ENCODE peak calls at places on chromosomes 6 and 20, in ten cellular contexts. C is H1; B is astrocyte; R is fibroblast of lung; U is IMR-90; N is cardiac muscle cell; W is heart right ventricle; D is CD8-positive, alpha-beta T cell; H is Panc1; K is foreskin keratinocyte. P is an unnamed sample.

GRCh38 chr20:46721476-46721875 is 12.0 kb downstream of the SLC2A10 start:
- DNase-seq in C (no peak), B (no peak), R (no peak), U (no peak), N (no peak), W (no peak), D (no peak), H (no peak), K (no peak), P (no peak)

GRCh38 chr6:159935633-159936032 is 33.2 kb upstream of the IGF2R start:
- DNase-seq in C (no peak), B (peak), R (peak), U (peak), N (no peak), W (no peak), D (no peak), H (no peak), K (peak), P (peak)

GRCh38 chr6:137121401-137121997 is 51.9 kb downstream of the IL22RA2 start:
- DNase-seq in C (no peak), B (no peak), R (no peak), U (no peak), N (no peak), W (no peak), D (no peak), H (no peak), K (no peak), P (no peak)

GRCh38 chr6:674956-675355 is 18.0 kb downstream of the EXOC2 start:
- DNase-seq in C (no peak), B (no peak), R (no peak), U (no peak), N (no peak), W (no peak), D (no peak), H (no peak), K (no peak), P (no peak)

GRCh38 chr20:20368414-20369352 is 779 bp downstream of the INSM1 start:
- DNase-seq in C (peak), B (no peak), R (no peak), U (no peak), N (peak), W (no peak), D (no peak), H (no peak), K (no peak), P (no peak)

GRCh38 chr20:33178726-33179125 is 10.8 kb downstream of the BPIFA2 start:
- DNase-seq in C (no peak), B (no peak), R (no peak), U (no peak), N (no peak), W (no peak), D (no peak), H (no peak), K (no peak), P (no peak)

GRCh38 chr20:41499961-41500725 is 118.0 kb downstream of the CHD6 start:
- DNase-seq in C (no peak), B (peak), R (no peak), U (no peak), N (no peak), W (no peak), D (no peak), H (no peak), K (no peak), P (peak)

GRCh38 chr6:42228305-42228704 is 10.6 kb upstream of the MRPS10 start:
- DNase-seq in C (no peak), B (no peak), R (no peak), U (no peak), N (no peak), W (no peak), D (no peak), H (no peak), K (no peak), P (no peak)

GRCh38 chr6:155317186-155317585 is 2.9 kb upstream of the TFB1M start:
- DNase-seq in C (no peak), B (no peak), R (peak), U (peak), N (no peak), W (no peak), D (no peak), H (no peak), K (no peak), P (no peak)
- TF ChIP-seq CTCF in C (no peak), B (peak), R (no peak), U (peak), N (peak), W (no peak), D (peak), H (peak), K (peak), P (peak)

GRCh38 chr6:168468046-168468445 is 27.1 kb downstream of the SMOC2 start:
- DNase-seq in C (no peak), B (no peak), R (no peak), U (no peak), N (no peak), W (no peak), D (no peak), H (no peak), K (no peak), P (no peak)
- H3K27ac ChIP-seq in C (no peak), B (no peak), R (no peak), U (no peak), N (no peak), W (no peak), D (no peak), H (no peak), K (no peak), P (no peak)

DNA sequence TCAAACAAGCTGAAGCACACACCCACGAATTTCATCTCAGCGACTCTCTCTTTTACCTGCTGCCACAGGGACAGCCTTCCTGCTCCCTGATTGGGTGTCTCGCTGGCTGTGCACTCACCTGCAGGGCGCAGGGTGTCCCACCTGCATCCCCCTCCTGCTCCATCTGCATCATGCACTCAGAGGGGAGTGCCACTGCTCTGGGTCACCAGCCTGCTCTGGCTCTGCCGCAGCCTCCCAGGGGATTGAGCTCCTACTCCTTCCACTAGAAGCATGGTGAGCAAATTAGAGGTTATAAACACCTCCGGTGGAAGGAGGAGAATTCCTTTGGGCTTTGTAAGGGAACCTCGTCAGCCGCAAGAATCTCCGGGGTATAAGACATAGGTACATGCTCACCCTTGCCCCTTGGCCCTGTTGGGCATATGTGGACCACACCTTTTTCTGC is 164.3 kb downstream of the ATXN1 start:
- DNase-seq in C (no peak), B (no peak), R (no peak), U (no peak), N (no peak), W (no peak), D (no peak), H (no peak), K (peak), P (no peak)
- TF ChIP-seq CTCF in C (no peak), B (no peak), R (no peak), U (no peak), N (no peak), W (no peak), D (no peak), H (no peak), K (no peak), P (no peak)

DNA sequence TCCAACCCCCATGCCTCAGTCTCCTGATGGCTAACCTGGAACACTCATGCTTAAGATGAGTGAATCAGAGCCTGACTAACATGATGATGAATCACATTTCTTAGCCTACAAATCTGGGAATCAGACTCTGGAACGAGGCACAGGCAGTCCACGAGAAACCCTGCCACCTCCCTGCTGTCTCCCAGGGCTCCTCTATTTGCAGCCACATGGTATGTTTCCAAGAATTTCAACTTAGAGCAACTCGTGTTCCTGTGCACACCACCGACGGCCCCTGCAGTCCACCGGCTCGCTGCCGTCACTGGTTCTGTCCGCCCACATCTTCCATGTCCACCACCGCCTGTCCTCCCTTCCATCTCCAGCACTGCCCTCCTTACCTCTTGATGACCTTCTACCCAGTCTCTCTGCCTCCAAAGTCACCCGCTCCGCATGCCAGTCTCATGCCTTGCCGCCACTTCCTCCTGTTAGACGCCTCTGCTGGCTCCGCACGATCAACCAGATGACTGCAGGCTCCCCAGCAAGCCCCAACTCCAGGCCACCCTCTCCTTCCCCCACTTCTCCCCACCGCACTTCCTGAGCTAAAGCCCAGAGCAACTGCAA is 87.6 kb downstream of the AGPAT4 start:
- DNase-seq in C (no peak), B (peak), R (peak), U (peak), N (no peak), W (no peak), D (no peak), H (peak), K (peak), P (peak)
- H3K27ac ChIP-seq in C (no peak), B (peak), R (no peak), U (no peak), N (no peak), W (peak), D (no peak), H (no peak), K (no peak), P (peak)

DNA sequence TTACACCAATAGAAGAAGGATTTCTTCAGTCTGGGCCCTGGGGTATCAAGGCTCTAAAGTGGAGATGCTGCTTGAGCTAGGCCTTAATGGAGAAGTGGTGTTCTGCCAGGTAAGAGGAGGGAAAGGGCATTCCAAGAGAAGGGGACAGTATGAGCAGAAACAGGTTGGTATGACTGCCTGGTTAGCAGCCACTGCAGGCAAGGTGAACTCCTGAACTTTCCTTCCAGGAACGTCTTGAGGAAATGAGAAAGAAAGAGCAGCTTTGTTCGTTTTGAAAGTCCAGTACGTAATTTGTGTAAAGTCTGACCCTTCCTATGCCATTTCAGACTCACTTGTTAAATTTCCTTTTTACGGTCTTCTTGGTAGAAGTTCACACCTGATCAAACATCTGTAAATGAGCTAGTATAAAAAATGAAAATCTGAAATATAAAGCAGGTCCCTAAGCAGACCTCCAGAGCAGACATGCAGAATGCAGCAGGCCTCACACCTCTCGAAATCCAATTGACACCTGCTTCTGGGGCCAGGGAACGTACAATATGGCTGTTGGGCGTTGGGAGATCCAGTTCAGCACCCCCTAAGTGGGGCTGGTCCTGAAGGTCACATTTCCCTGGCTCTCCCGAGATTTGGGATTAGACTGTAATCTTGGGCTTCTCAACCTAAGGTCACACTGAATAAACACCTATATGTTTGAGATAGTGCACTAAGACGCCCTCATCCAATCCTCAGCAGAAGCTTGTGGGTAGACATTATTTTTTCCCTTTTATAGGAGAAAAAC is 33.6 kb downstream of the MYLK4 start:
- DNase-seq in C (no peak), B (no peak), R (no peak), U (no peak), N (no peak), W (no peak), D (no peak), H (no peak), K (no peak), P (no peak)
- TF ChIP-seq CTCF in C (no peak), B (no peak), R (no peak), U (no peak), N (no peak), W (no peak), D (no peak), H (no peak), K (no peak), P (no peak)

GRCh38 chr20:35616465-35617396 is 1.1 kb downstream of the SPAG4 start:
- DNase-seq in C (peak), B (peak), R (peak), U (peak), N (peak), W (peak), D (peak), H (peak), K (peak), P (peak)
- H3K27ac ChIP-seq in C (no peak), B (peak), R (peak), U (peak), N (peak), W (peak), D (no peak), H (peak), K (peak), P (peak)

GRCh38 chr6:33314943-33315752 is 1.3 kb upstream of the TAPBP start:
- DNase-seq in C (peak), B (no peak), R (no peak), U (no peak), N (no peak), W (peak), D (no peak), H (no peak), K (peak), P (no peak)

GRCh38 chr6:33313709-33314514 is at the start of gene TAPBP:
- DNase-seq in C (peak), B (peak), R (peak), U (peak), N (peak), W (peak), D (peak), H (no peak), K (peak), P (peak)

GRCh38 chr6:33314515-33314942 is 651 bp upstream of the TAPBP start:
- DNase-seq in C (peak), B (peak), R (peak), U (peak), N (no peak), W (peak), D (peak), H (no peak), K (peak), P (peak)

GRCh38 chr6:33313105-33313708 is 671 bp downstream of the TAPBP start:
- DNase-seq in C (peak), B (no peak), R (peak), U (peak), N (no peak), W (peak), D (no peak), H (no peak), K (no peak), P (peak)

DNA sequence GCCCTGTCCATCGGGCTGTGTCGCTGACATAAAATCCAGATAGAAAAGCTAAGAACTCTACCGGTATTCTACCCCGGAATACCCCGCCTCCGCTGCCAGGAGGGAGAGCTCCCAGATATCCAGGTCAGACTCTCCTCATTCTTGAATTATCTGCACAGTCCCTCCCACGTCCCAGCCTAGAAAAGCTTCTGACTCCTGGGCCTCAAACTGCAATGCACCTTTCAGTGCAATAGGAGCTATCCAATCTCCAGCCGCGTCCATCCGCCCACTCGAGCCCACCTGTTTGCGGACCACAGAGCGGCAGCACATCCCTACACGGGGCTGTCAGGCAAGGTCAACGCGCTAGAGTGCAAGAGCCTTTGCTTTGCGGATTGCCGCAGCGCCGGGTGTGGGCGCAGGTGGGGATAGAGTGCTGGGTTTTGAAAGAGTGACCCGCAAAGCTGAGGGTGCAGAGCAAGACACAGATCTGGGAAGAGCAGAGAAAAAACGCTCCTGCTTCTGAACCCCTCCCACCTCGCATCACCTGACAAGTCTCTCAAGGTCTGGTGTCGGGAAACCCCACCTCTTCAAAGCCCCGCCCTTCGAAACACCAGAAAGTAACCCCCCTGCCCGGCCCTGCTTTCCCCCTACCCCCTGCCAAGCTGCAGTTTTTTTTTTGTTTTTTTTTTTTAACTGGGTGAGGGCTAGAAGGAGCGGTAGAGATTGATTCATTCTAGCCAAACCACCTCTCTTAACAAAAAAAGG is 1.3 kb downstream of the TAPBP start:
- DNase-seq in C (peak), B (peak), R (peak), U (peak), N (peak), W (peak), D (peak), H (no peak), K (peak), P (peak)
- TF ChIP-seq CTCF in C (no peak), B (no peak), R (peak), U (peak), N (no peak), W (no peak), D (no peak), H (no peak), K (peak), P (no peak)

GRCh38 chr20:47784599-47785320 is 521 bp downstream of the SULF2 start:
- DNase-seq in C (peak), B (peak), R (peak), U (peak), N (peak), W (peak), D (no peak), H (no peak), K (peak), P (no peak)

GRCh38 chr20:47784256-47784598 is 1.1 kb downstream of the SULF2 start:
- DNase-seq in C (no peak), B (no peak), R (no peak), U (no peak), N (no peak), W (no peak), D (no peak), H (no peak), K (no peak), P (no peak)

GRCh38 chr20:47781631-47782030 is 3.6 kb downstream of the SULF2 start:
- DNase-seq in C (no peak), B (no peak), R (no peak), U (no peak), N (no peak), W (no peak), D (no peak), H (no peak), K (no peak), P (no peak)

GRCh38 chr20:47782091-47782490 is 3.2 kb downstream of the SULF2 start:
- DNase-seq in C (no peak), B (no peak), R (no peak), U (no peak), N (no peak), W (no peak), D (no peak), H (no peak), K (no peak), P (no peak)

GRCh38 chr20:47782920-47783552 is 2.2 kb downstream of the SULF2 start:
- DNase-seq in C (no peak), B (no peak), R (no peak), U (no peak), N (no peak), W (no peak), D (no peak), H (no peak), K (no peak), P (no peak)
- H3K27ac ChIP-seq in C (no peak), B (no peak), R (no peak), U (no peak), N (no peak), W (no peak), D (no peak), H (no peak), K (peak), P (no peak)

GRCh38 chr20:22607695-22608094 is 23.3 kb upstream of the FOXA2 start:
- DNase-seq in C (no peak), B (no peak), R (no peak), U (no peak), N (no peak), W (no peak), D (no peak), H (no peak), K (no peak), P (no peak)
- TF ChIP-seq CTCF in C (no peak), B (no peak), R (no peak), U (no peak), N (no peak), W (no peak), D (no peak), H (no peak), K (no peak), P (no peak)

GRCh38 chr20:61566691-61567090 is 314.6 kb downstream of the CDH4 start:
- DNase-seq in C (no peak), B (no peak), R (no peak), U (no peak), N (no peak), W (no peak), D (no peak), H (no peak), K (no peak), P (no peak)
- H3K27ac ChIP-seq in C (no peak), B (no peak), R (no peak), U (no peak), N (no peak), W (no peak), D (no peak), H (no peak), K (no peak), P (no peak)